ENCODE peak calls at places on chromosomes 11 and 22, in nine cellular contexts. G is pancreas, O is upper lobe of right lung, D is dorsolateral prefrontal cortex, M is fibroblast of lung, F is colonic mucosa, T is ovary, K is tibial nerve, P is GM23338. Y is an unnamed sample.

GRCh38 chr11:95592455-95592854 is 197.1 kb downstream of the FAM76B start:
- DNase-seq in M (peak), K (peak), T (peak), D (peak), F (no peak), G (no peak), O (no peak), P (peak), Y (no peak)

GRCh38 chr11:105884436-105884835 is 137.6 kb downstream of the MSANTD4 start:
- DNase-seq in K (no peak), D (no peak), O (no peak), M (no peak), F (no peak), P (no peak), G (no peak), T (no peak), Y (no peak)

GRCh38 chr22:20209761-20210250 is 58.3 kb downstream of the RTN4R start:
- DNase-seq in F (no peak), O (no peak), K (no peak), P (no peak), M (no peak), T (no peak), D (no peak), G (no peak), Y (no peak)

GRCh38 chr11:23688835-23689234 is 808.0 kb upstream of the LUZP2 start:
- DNase-seq in P (no peak), O (no peak), G (no peak), M (peak), F (no peak), K (no peak), T (no peak), D (no peak), Y (no peak)

GRCh38 chr11:13271060-13271693 is 6.4 kb upstream of the BMAL1 start:
- DNase-seq in T (no peak), M (no peak), P (no peak), O (no peak), D (no peak), F (peak), G (no peak), K (no peak), Y (no peak)

GRCh38 chr22:35997438-35997837 is 31.2 kb downstream of the RBFOX2 start:
- DNase-seq in D (no peak), F (no peak), O (no peak), P (no peak), K (no peak), M (peak), T (no peak), G (no peak), Y (no peak)

GRCh38 chr11:57711414-57712255 is at the start of gene MED19:
- DNase-seq in G (peak), F (peak), O (peak), K (peak), T (peak), P (peak), D (peak), M (peak), Y (peak)

GRCh38 chr11:65355776-65356393 is 1.3 kb downstream of the TIGD3 start:
- DNase-seq in P (peak), O (peak), G (no peak), T (no peak), D (peak), M (no peak), F (peak), K (no peak), Y (peak)

GRCh38 chr11:59197990-59198389 is 14.7 kb downstream of the MPEG1 start:
- DNase-seq in P (no peak), D (peak), K (peak), G (peak), M (peak), F (no peak), O (peak), T (peak), Y (peak)

GRCh38 chr11:18741783-18742182 is 15.8 kb upstream of the IGSF22 start:
- DNase-seq in M (no peak), K (no peak), T (no peak), G (no peak), D (no peak), P (no peak), O (no peak), F (no peak), Y (no peak)

GRCh38 chr11:32597914-32598313 is 14.3 kb downstream of the EIF3M start:
- DNase-seq in T (no peak), K (no peak), G (no peak), P (no peak), O (no peak), D (no peak), M (peak), F (no peak), Y (no peak)
- H3K27ac ChIP-seq in T (no peak), K (no peak), G (no peak), P (no peak), O (no peak), D (no peak), M (no peak), F (no peak), Y (no peak)

DNA sequence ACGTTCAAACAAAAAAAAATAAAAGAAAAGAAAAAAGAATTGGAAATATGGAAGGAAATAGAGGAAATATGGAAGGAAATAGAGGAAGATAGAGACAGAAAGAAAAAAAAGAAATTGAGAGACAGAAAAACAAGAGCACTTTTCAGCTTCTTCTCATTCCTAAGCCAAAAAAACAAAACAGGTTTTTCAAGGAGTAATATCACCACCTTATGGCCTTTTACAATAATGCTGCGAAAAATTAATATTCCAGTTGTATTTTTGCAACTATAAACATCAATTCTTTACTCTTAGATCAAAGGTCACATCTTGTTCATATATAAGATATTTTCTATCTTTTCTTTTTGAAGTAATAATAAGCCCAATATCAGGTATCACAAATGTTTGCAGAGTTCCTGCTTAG is 328.3 kb downstream of the FAT3 start:
- DNase-seq in D (no peak), O (no peak), T (no peak), M (no peak), G (no peak), K (no peak), F (no peak), P (no peak), Y (no peak)
- TF ChIP-seq CTCF in D (no peak), O (peak), T (no peak), M (no peak), G (no peak), K (peak), F (no peak), P (peak), Y (no peak)

DNA sequence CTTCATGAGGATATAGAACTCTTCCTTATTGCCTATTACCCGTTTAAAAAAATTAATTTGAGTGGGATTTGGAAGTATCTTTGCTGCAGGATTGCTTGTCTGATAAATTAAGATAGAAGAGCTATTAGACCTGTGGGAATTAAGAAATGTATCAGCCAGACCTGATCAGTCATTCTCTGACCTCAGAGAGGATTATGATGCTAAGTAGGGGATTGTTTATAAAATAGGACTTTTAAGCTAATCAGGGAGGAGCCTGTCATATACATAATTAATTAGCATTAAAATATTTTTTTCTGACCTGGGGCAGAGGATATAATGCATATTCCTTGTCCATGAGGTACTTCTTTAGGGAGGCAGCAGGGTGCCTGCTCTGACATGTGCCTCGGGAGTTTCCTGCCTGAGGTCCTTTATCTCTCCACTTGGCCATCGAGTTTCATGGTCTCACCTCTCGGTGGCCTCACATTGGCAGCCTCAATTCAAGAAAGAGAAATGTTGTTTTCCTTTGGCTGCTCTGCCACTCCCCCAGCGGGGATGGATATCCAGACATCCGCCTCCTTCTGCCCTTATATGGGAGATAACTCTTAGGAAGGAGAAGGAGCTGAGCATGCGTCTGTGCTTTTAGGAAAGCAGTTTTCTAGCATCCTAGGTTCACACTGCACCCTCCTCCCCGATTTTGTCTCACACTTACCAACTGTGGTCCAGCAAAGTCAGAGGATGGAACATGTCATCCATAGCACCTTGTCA is 41.1 kb downstream of the DIXDC1 start:
- DNase-seq in D (peak), T (peak), F (peak), P (peak), G (no peak), O (no peak), K (peak), M (peak), Y (peak)
- H3K4me3 ChIP-seq in D (peak), T (peak), F (peak), P (peak), G (peak), O (peak), K (peak), M (peak), Y (peak)

GRCh38 chr22:39514373-39514973 is 5.9 kb upstream of the ATF4 start:
- DNase-seq in G (no peak), P (peak), T (no peak), F (peak), O (no peak), K (peak), M (no peak), D (no peak), Y (no peak)
- H3K27ac ChIP-seq in G (no peak), P (no peak), T (no peak), F (no peak), O (no peak), K (no peak), M (no peak), D (peak), Y (no peak)

DNA sequence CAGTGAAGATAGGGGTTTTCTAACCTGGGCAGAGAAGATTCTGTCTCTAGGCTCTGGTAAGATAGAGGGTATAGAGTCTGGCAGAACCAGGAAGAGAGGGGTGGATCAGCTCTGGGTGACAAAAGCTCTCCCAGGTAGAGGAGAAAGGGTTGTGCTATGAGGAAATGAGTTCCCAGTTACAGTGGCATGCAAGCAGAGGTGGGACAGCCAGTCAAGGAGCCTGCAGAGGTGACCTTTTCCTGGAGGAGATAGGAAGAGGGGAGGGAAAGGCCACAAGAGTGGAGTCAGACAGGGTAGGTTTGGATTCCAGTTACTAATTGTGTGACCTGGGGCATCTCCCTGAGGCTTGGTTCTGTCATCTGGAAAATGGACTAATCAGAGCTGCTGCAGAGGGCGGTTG is 3.4 kb upstream of the CAPN5 start:
- DNase-seq in F (peak), D (no peak), T (no peak), K (no peak), G (no peak), M (no peak), P (no peak), O (no peak), Y (no peak)
- TF ChIP-seq CTCF in F (no peak), D (no peak), T (no peak), K (no peak), G (no peak), M (no peak), P (no peak), O (no peak), Y (no peak)

GRCh38 chr11:116481126-116481644 is 291.6 kb downstream of the BUD13 start:
- DNase-seq in M (no peak), K (no peak), F (no peak), G (no peak), T (no peak), O (no peak), D (no peak), P (no peak), Y (no peak)
- H3K4me3 ChIP-seq in M (no peak), K (no peak), F (no peak), G (no peak), T (no peak), O (no peak), D (no peak), P (no peak), Y (no peak)

GRCh38 chr22:31680764-31681624 is 19.0 kb upstream of the PISD start:
- DNase-seq in F (peak), D (no peak), T (no peak), G (no peak), M (peak), O (no peak), K (no peak), P (no peak), Y (peak)

GRCh38 chr22:31682751-31683150 is 20.7 kb upstream of the PISD start:
- DNase-seq in M (no peak), O (no peak), G (no peak), K (no peak), F (no peak), P (no peak), T (peak), D (no peak), Y (peak)

GRCh38 chr22:31681625-31682345 is 19.8 kb upstream of the PISD start:
- DNase-seq in O (no peak), D (no peak), F (no peak), T (peak), M (peak), G (no peak), K (no peak), P (no peak), Y (peak)

GRCh38 chr22:31678748-31679147 is 16.7 kb upstream of the PISD start:
- DNase-seq in P (no peak), F (no peak), O (no peak), G (no peak), D (no peak), K (no peak), M (no peak), T (no peak), Y (no peak)

GRCh38 chr22:31683181-31684105 is 21.4 kb upstream of the PISD start:
- DNase-seq in G (no peak), P (no peak), D (no peak), T (no peak), M (no peak), O (no peak), K (no peak), F (no peak), Y (peak)
- H3K27ac ChIP-seq in G (no peak), P (no peak), D (no peak), T (no peak), M (no peak), O (no peak), K (no peak), F (no peak), Y (peak)